ENCODE peak calls at places on chromosomes 7 and 10, in ten cellular contexts. K, V, J, Y, W, X, Q, M, G and L are unnamed samples.

GRCh38 chr7:68504766-68505165 is 1093.5 kb upstream of the AUTS2 start:
- DNase-seq in K (no peak), V (no peak), J (no peak), Y (no peak), W (no peak), X (no peak), Q (no peak), M (no peak), G (no peak), L (no peak)

GRCh38 chr10:118045842-118046490 is 775 bp downstream of the RAB11FIP2 start:
- DNase-seq in K (no peak), V (no peak), J (peak), Y (peak), W (peak), X (peak), Q (peak), M (peak), G (peak), L (peak)

GRCh38 chr7:78438433-78438832 is 639.9 kb downstream of the PHTF2 start:
- DNase-seq in K (no peak), V (no peak), J (no peak), Y (no peak), W (no peak), X (no peak), Q (no peak), M (no peak), G (no peak), L (no peak)

GRCh38 chr7:97145068-97145467 is 27.6 kb downstream of the SDHAF3 start:
- DNase-seq in K (no peak), V (no peak), J (peak), Y (peak), W (no peak), X (no peak), Q (no peak), M (no peak), G (no peak), L (peak)

GRCh38 chr7:138001529-138002095 is at the start of gene CREB3L2:
- DNase-seq in K (peak), V (no peak), J (peak), Y (peak), W (peak), X (peak), Q (no peak), M (peak), G (peak), L (peak)

GRCh38 chr7:77684030-77684429 is 12.2 kb upstream of the RSBN1L start:
- DNase-seq in K (no peak), V (no peak), J (no peak), Y (peak), W (no peak), X (no peak), Q (peak), M (no peak), G (peak), L (peak)

GRCh38 chr7:105246195-105247078 is 142.3 kb downstream of the SRPK2 start:
- DNase-seq in K (no peak), V (no peak), J (no peak), Y (no peak), W (no peak), X (no peak), Q (no peak), M (no peak), G (no peak), L (no peak)

GRCh38 chr10:29946953-29947700 is 112.3 kb downstream of the JCAD start:
- DNase-seq in K (no peak), V (peak), J (no peak), Y (peak), W (no peak), X (no peak), Q (peak), M (no peak), G (peak), L (peak)

GRCh38 chr10:4243651-4244050 is 458.6 kb upstream of the KLF6 start:
- DNase-seq in K (no peak), V (no peak), J (no peak), Y (peak), W (no peak), X (no peak), Q (no peak), M (peak), G (peak), L (peak)

GRCh38 chr7:90709501-90710465 is 113.7 kb downstream of the CDK14 start:
- DNase-seq in K (no peak), V (no peak), J (no peak), Y (peak), W (no peak), X (no peak), Q (no peak), M (no peak), G (peak), L (peak)

GRCh38 chr7:135353832-135354231 is 120.2 kb downstream of the STRA8 start:
- DNase-seq in K (no peak), V (no peak), J (no peak), Y (peak), W (no peak), X (no peak), Q (no peak), M (no peak), G (no peak), L (no peak)

GRCh38 chr7:31027161-31027965 is 24.7 kb upstream of the ADCYAP1R1 start:
- DNase-seq in K (peak), V (peak), J (no peak), Y (peak), W (no peak), X (no peak), Q (no peak), M (no peak), G (no peak), L (peak)

GRCh38 chr10:14573666-14574261 is 200.9 kb downstream of the FAM107B start:
- DNase-seq in K (no peak), V (no peak), J (no peak), Y (peak), W (no peak), X (no peak), Q (no peak), M (no peak), G (peak), L (no peak)

GRCh38 chr10:80442879-80443278 is 11.2 kb upstream of the TSPAN14 start:
- DNase-seq in K (no peak), V (no peak), J (no peak), Y (peak), W (no peak), X (no peak), Q (no peak), M (no peak), G (no peak), L (no peak)
- H3K27ac ChIP-seq in K (no peak), V (no peak), J (no peak), Y (no peak), W (no peak), X (no peak), Q (no peak), M (no peak), G (no peak), L (no peak)

GRCh38 chr10:72265925-72266865 is 7.5 kb upstream of the DDIT4 start:
- DNase-seq in K (no peak), V (no peak), J (no peak), Y (no peak), W (no peak), X (no peak), Q (no peak), M (no peak), G (no peak), L (no peak)

GRCh38 chr10:72267819-72268404 is 5.8 kb upstream of the DDIT4 start:
- DNase-seq in K (no peak), V (no peak), J (no peak), Y (no peak), W (no peak), X (no peak), Q (no peak), M (no peak), G (no peak), L (no peak)

GRCh38 chr10:72261323-72262018 is 12.3 kb upstream of the DDIT4 start:
- DNase-seq in K (no peak), V (no peak), J (peak), Y (no peak), W (no peak), X (no peak), Q (no peak), M (no peak), G (no peak), L (peak)

GRCh38 chr10:72263613-72264241 is 10.0 kb upstream of the DDIT4 start:
- DNase-seq in K (no peak), V (no peak), J (peak), Y (no peak), W (peak), X (peak), Q (no peak), M (no peak), G (no peak), L (peak)

DNA sequence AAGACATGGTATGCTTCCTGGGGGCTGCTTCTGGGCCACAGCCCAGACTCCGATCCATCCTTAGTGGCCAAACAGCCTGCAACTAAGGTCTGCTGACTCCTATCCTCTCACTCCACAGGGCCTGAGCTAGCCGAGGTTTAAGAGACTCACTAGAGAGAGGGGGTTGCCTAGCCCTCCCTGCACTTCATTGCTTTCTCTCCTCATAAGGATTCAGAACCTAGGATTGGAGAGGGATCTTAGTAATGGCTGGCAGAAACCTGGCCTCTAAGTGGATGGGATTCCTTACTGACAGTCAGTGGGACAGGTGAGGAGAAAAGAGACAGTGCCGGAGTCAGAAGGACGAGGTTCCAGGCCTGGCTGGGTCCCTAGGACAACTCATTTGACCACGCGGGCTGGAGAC is 8.2 kb upstream of the DDIT4 start:
- DNase-seq in K (no peak), V (no peak), J (no peak), Y (no peak), W (no peak), X (no peak), Q (no peak), M (no peak), G (no peak), L (no peak)
- H3K27ac ChIP-seq in K (no peak), V (peak), J (no peak), Y (no peak), W (no peak), X (peak), Q (no peak), M (peak), G (no peak), L (no peak)

GRCh38 chr7:143013473-143013872 is 13.5 kb downstream of the OR9A2 start:
- DNase-seq in K (no peak), V (peak), J (no peak), Y (no peak), W (no peak), X (no peak), Q (no peak), M (no peak), G (no peak), L (peak)
- H3K27ac ChIP-seq in K (no peak), V (no peak), J (no peak), Y (no peak), W (peak), X (no peak), Q (no peak), M (no peak), G (peak), L (peak)

GRCh38 chr7:11450246-11450645 is 381.8 kb downstream of the THSD7A start:
- DNase-seq in K (no peak), V (no peak), J (no peak), Y (peak), W (no peak), X (no peak), Q (no peak), M (no peak), G (no peak), L (no peak)
- H3K27ac ChIP-seq in K (no peak), V (no peak), J (no peak), Y (no peak), W (no peak), X (no peak), Q (no peak), M (peak), G (no peak), L (no peak)

GRCh38 chr10:70441877-70442205 is 360 bp upstream of the NODAL start:
- DNase-seq in K (no peak), V (no peak), J (peak), Y (no peak), W (no peak), X (no peak), Q (no peak), M (no peak), G (no peak), L (no peak)
- H3K27ac ChIP-seq in K (no peak), V (no peak), J (no peak), Y (no peak), W (no peak), X (no peak), Q (no peak), M (no peak), G (no peak), L (no peak)